ENCODE peak calls at places on chromosome 13, in six cellular contexts. E, U, Y, I, N and K are unnamed samples.

GRCh38 chr13:80513196-80513595 is 172.3 kb upstream of the SPRY2 start:
- DNase-seq in Y (no peak), E (no peak), U (no peak), I (no peak), N (no peak), K (no peak)

GRCh38 chr13:87274209-87274819 is 396.9 kb upstream of the SLITRK5 start:
- DNase-seq in I (no peak), N (peak), E (no peak), Y (no peak), U (peak), K (no peak)

GRCh38 chr13:23610187-23610576 is 40.0 kb downstream of the TNFRSF19 start:
- DNase-seq in I (no peak), E (no peak), N (no peak), U (peak), Y (no peak), K (no peak)

GRCh38 chr13:97856001-97856675 is 97.3 kb upstream of the IPO5 start:
- DNase-seq in U (peak), E (no peak), Y (no peak), N (no peak), I (no peak), K (no peak)

GRCh38 chr13:81275666-81276258 is 934.8 kb upstream of the SPRY2 start:
- DNase-seq in Y (no peak), E (no peak), I (no peak), U (no peak), N (no peak), K (no peak)

GRCh38 chr13:31518666-31519065 is 220.7 kb upstream of the RXFP2 start:
- DNase-seq in I (no peak), Y (no peak), E (no peak), N (no peak), U (peak), K (no peak)

GRCh38 chr13:42612021-42612765 is 38.2 kb downstream of the TNFSF11 start:
- DNase-seq in E (no peak), Y (no peak), N (no peak), I (no peak), U (no peak), K (no peak)

GRCh38 chr13:44106231-44107152 is 226.8 kb downstream of the LACC1 start:
- DNase-seq in I (no peak), Y (no peak), U (no peak), N (no peak), E (no peak), K (no peak)

GRCh38 chr13:85497652-85498051 is 301.6 kb downstream of the SLITRK6 start:
- DNase-seq in N (no peak), I (no peak), E (no peak), U (peak), Y (no peak), K (no peak)

GRCh38 chr13:59176775-59177174 is 987.0 kb downstream of the DIAPH3 start:
- DNase-seq in Y (no peak), I (no peak), N (no peak), E (no peak), U (no peak), K (no peak)

GRCh38 chr13:33611016-33611805 is 206.7 kb upstream of the RFC3 start:
- DNase-seq in Y (no peak), I (no peak), E (peak), N (no peak), U (no peak), K (peak)

GRCh38 chr13:51942189-51942588 is 69.1 kb downstream of the ATP7B start:
- DNase-seq in E (no peak), Y (no peak), U (no peak), N (peak), I (peak), K (peak)

GRCh38 chr13:79522583-79522982 is 41.6 kb downstream of the NDFIP2 start:
- DNase-seq in I (no peak), N (no peak), E (no peak), U (peak), Y (no peak), K (no peak)

GRCh38 chr13:41017153-41017552 is 2.0 kb downstream of the ELF1 start:
- DNase-seq in I (no peak), E (no peak), U (no peak), Y (no peak), N (peak), K (no peak)

GRCh38 chr13:59531571-59532091 is 632.1 kb downstream of the DIAPH3 start:
- DNase-seq in Y (no peak), I (no peak), E (no peak), U (peak), N (peak), K (no peak)

GRCh38 chr13:30906411-30906990 is 430 bp downstream of the MEDAG start:
- DNase-seq in Y (no peak), I (no peak), E (no peak), N (no peak), U (peak), K (no peak)

GRCh38 chr13:99484405-99484981 is 16.8 kb upstream of the TM9SF2 start:
- DNase-seq in N (no peak), I (no peak), E (no peak), U (peak), Y (no peak), K (no peak)

GRCh38 chr13:64446372-64446771 is 2783.8 kb downstream of the PCDH9 start:
- DNase-seq in U (no peak), E (no peak), N (no peak), I (no peak), Y (no peak), K (no peak)

GRCh38 chr13:71964491-71965108 is 97.6 kb upstream of the DACH1 start:
- DNase-seq in U (no peak), Y (no peak), N (no peak), E (no peak), I (no peak), K (no peak)

GRCh38 chr13:42561752-42562467 is 12.0 kb upstream of the TNFSF11 start:
- DNase-seq in N (no peak), E (no peak), U (no peak), I (no peak), Y (no peak), K (no peak)

GRCh38 chr13:111281751-111282311 is 38.6 kb upstream of the TEX29 start:
- DNase-seq in E (no peak), Y (no peak), I (no peak), N (no peak), U (peak), K (no peak)

GRCh38 chr13:50990540-50991506 is 81.2 kb downstream of the RNASEH2B start:
- DNase-seq in U (peak), E (no peak), Y (no peak), I (peak), N (peak), K (no peak)

GRCh38 chr13:106348032-106348431 is 187.4 kb downstream of the EFNB2 start:
- DNase-seq in E (no peak), I (no peak), N (no peak), U (no peak), Y (no peak), K (no peak)

GRCh38 chr13:33182729-33183128 is 102.8 kb downstream of the STARD13 start:
- DNase-seq in U (no peak), E (no peak), Y (no peak), I (no peak), N (no peak), K (no peak)

GRCh38 chr13:51181752-51182383 is 40.3 kb upstream of the FAM124A start:
- DNase-seq in N (no peak), I (no peak), E (no peak), U (no peak), Y (no peak), K (no peak)

GRCh38 chr13:40059540-40060232 is 404.2 kb downstream of the COG6 start:
- DNase-seq in U (no peak), N (no peak), I (no peak), E (no peak), Y (no peak), K (no peak)